ENCODE peak calls at places on chromosomes 1 and 21, in four cellular contexts. C is heart left ventricle, Y is NB4, E is A549. D is an unnamed sample.

GRCh38 chr1:204340137-204340536 is 19.6 kb downstream of the PLEKHA6 start:
- DNase-seq in Y (no peak), C (no peak), E (no peak), D (no peak)

GRCh38 chr21:25457411-25457810 is 149.9 kb downstream of the MRPL39 start:
- DNase-seq in Y (peak; percentile 68), E (no peak), C (no peak), D (no peak)

GRCh38 chr1:154186852-154187501 is 4.9 kb downstream of the TPM3 start:
- DNase-seq in E (no peak), Y (no peak), C (no peak), D (no peak)

GRCh38 chr1:113217447-113218208 is 144.6 kb downstream of the LRIG2 start:
- DNase-seq in E (no peak), Y (no peak), C (no peak), D (peak; percentile 54)

GRCh38 chr1:204975568-204976235 is 67.3 kb upstream of the CNTN2 start:
- DNase-seq in Y (peak; percentile 50), E (peak; percentile 91), C (no peak), D (peak; percentile 52)

GRCh38 chr21:31410763-31411278 is 66.8 kb upstream of the TIAM1 start:
- DNase-seq in C (no peak), E (no peak), Y (no peak), D (no peak)

GRCh38 chr1:232589809-232590741 is 39.9 kb downstream of the SIPA1L2 start:
- DNase-seq in E (no peak), Y (peak; percentile 14), C (peak; percentile 47), D (no peak)

GRCh38 chr1:198876371-198876871 is 237.6 kb downstream of the PTPRC start:
- DNase-seq in E (no peak), C (peak; percentile 16), Y (no peak), D (no peak)

GRCh38 chr1:165629848-165630628 is 996 bp upstream of the MGST3 start:
- DNase-seq in E (peak; percentile 24), C (no peak), Y (no peak), D (no peak)

GRCh38 chr1:208242829-208243521 is 1.2 kb downstream of the PLXNA2 start:
- DNase-seq in C (peak; percentile 43), E (no peak), Y (peak; percentile 33), D (peak; percentile 43)

GRCh38 chr1:208243522-208243850 is 698 bp downstream of the PLXNA2 start:
- DNase-seq in Y (peak; percentile 40), E (no peak), C (peak; percentile 40), D (peak; percentile 56)

GRCh38 chr1:208245185-208245705 is 1.1 kb upstream of the PLXNA2 start:
- DNase-seq in C (peak; percentile 95), Y (peak; percentile 89), E (peak; percentile 84), D (peak; percentile 92)

GRCh38 chr1:208244584-208244916 is 366 bp upstream of the PLXNA2 start:
- DNase-seq in Y (no peak), C (no peak), E (no peak), D (no peak)

DNA sequence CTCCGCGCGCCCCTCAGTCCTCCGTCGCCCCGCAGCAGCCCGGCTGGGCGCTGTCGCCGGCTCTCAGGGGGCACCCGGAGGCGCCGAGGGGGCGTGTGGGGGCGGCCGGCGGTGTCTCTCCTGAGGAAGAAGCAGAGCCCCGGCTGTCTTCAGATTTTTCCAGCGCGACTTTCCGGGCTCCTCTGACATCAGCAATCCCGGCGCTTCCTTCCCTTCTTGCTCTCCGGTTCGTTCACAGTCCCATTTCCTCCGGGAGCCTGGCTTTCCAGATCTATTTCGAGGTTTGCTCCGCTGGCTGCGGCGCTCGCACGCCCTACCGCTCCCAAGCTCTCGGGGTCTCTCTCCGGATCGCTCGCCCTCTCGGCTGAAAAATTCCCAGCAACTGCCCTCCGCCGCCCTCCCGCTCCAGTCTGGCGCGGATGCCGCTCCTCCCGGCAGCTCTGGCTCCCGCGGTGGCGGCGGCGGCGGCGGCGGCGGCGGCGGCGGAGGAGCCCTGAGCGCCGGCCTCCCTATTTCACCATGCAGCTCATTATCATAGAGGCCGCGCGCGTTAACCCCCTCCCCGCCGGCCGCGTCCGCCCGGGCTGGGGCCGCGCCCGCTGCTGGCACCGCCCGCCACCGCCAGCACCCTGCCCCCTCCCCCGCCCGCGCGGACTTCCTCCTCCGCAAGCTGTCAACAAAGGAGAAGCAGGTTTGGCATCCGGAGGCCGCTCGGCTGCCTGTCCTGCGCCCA is at the start of gene PLXNA2:
- DNase-seq in Y (peak; percentile 89), E (peak; percentile 50), C (peak; percentile 89), D (peak; percentile 76)
- TF ChIP-seq POLR2A in Y (no peak), E (no peak), C (peak; percentile 78), D (no peak)

GRCh38 chr1:9495854-9496374 is 43.4 kb upstream of the SLC25A33 start:
- DNase-seq in C (no peak), Y (no peak), E (no peak), D (no peak)

GRCh38 chr1:9494936-9495758 is 44.1 kb upstream of the SLC25A33 start:
- DNase-seq in E (peak; percentile 32), C (peak; percentile 64), Y (peak; percentile 74), D (peak; percentile 71)

GRCh38 chr1:9490605-9491339 is 48.5 kb upstream of the SLC25A33 start:
- DNase-seq in Y (peak; percentile 78), C (peak; percentile 91), E (peak; percentile 41), D (peak; percentile 62)

GRCh38 chr1:9493326-9493725 is 45.9 kb upstream of the SLC25A33 start:
- DNase-seq in C (no peak), Y (no peak), E (no peak), D (no peak)
- TF ChIP-seq POLR2A in C (no peak), Y (no peak), E (no peak), D (no peak)

DNA sequence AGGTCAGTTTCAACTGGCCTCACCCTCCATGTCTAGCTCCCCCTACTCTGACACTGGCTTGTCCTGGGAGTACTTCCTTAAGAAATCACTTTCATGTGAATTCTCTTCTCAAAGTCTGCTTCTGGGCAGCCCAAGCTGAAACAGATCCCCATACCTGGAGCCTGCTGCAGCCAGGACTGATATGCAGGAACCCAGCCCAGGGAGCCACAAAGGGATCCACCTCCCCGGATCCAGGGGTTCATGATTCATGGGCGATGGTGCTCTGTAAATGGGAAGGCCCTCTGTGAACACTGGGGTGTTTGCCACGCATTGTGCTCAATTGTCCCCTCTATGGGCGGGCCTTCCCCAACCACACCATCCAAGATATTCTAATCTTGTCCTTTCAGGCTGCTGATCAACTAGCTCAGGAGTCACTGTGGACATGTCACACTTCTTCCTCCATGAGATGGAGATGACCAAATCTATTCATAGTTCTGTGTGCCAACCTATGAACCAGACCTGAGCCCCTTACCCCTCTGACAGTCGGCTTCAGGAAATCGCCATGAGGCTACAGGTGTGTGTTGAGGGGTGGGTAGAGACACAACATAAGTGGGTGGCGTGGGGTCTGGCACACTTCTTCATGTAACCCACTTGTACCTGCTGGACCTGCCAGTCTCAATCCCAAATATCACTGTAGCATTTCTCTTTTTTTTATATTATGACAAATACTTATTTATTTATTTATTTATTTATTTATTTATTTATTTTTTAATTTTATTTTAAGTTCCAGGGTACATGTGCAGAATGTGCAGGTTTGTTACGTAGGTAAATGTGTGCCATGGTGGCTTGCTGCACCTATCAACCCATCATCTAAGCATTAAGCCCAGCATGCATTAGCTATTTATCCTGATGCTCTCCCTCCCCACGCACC is 41.8 kb downstream of the RUNX3 start:
- DNase-seq in Y (no peak), C (no peak), E (no peak), D (peak; percentile 7)
- TF ChIP-seq POLR2A in Y (no peak), C (no peak), E (no peak), D (no peak)

GRCh38 chr1:182626527-182626926 is 22.3 kb upstream of the RGS16 start:
- DNase-seq in E (no peak), C (no peak), Y (no peak), D (peak; percentile 37)

GRCh38 chr1:182624582-182624981 is 20.4 kb upstream of the RGS16 start:
- DNase-seq in C (no peak), Y (peak; percentile 68), E (no peak), D (no peak)

GRCh38 chr1:182625716-182626504 is 21.7 kb upstream of the RGS16 start:
- DNase-seq in Y (no peak), C (no peak), E (no peak), D (no peak)

GRCh38 chr1:182620924-182621585 is 16.9 kb upstream of the RGS16 start:
- DNase-seq in C (no peak), E (no peak), Y (no peak), D (no peak)

GRCh38 chr1:182622795-182623528 is 18.8 kb upstream of the RGS16 start:
- DNase-seq in Y (no peak), C (peak; percentile 56), E (no peak), D (no peak)
- TF ChIP-seq POLR2A in Y (no peak), C (no peak), E (no peak), D (no peak)

DNA sequence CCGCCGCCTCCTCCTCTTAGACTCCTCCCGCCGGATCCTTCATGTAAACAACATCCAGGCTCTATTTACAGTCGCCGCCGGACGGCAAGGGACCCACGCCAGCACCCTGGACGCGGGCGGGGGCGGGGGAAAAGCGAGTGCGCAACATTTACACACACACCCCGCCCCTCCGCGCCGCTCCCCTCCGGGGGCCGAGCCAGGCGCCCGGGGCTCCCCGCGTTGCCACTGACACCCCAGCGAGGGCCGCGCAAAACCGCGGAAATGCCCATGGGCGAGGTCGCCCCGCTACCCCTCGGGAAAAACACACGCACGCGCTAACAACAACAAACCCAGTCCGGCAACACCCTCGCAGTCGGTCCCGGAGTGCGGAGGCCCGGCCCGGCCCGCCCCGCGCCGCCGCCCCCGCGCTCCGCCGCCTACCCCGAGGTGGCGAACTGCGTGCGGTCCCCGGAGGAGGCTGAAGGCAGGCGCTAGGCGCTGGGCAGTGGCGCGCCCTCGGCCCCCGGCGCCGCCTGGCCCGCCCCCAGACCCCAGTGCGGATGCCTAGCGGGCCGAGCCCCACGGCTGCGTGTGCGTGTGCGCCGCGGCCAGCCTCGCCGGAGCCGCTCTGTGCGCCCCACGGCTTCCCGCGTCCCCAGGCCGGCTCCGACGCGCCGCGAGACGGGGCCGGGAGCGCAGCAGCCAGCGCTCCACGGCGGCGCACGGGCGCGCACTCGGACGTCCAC is 81.1 kb upstream of the AK4 start:
- DNase-seq in E (peak; percentile 43), C (peak; percentile 95), Y (peak; percentile 76), D (peak; percentile 88)
- TF ChIP-seq POLR2A in E (no peak), C (peak; percentile 90), Y (peak; percentile 21), D (peak; percentile 77)

GRCh38 chr1:51989582-51990477 is 670 bp downstream of the RAB3B start:
- DNase-seq in E (no peak), C (no peak), Y (no peak), D (no peak)

GRCh38 chr1:51986718-51987117 is 3.8 kb downstream of the RAB3B start:
- DNase-seq in E (no peak), Y (no peak), C (no peak), D (no peak)

GRCh38 chr1:51988254-51988653 is 2.2 kb downstream of the RAB3B start:
- DNase-seq in C (no peak), E (no peak), Y (no peak), D (no peak)

DNA sequence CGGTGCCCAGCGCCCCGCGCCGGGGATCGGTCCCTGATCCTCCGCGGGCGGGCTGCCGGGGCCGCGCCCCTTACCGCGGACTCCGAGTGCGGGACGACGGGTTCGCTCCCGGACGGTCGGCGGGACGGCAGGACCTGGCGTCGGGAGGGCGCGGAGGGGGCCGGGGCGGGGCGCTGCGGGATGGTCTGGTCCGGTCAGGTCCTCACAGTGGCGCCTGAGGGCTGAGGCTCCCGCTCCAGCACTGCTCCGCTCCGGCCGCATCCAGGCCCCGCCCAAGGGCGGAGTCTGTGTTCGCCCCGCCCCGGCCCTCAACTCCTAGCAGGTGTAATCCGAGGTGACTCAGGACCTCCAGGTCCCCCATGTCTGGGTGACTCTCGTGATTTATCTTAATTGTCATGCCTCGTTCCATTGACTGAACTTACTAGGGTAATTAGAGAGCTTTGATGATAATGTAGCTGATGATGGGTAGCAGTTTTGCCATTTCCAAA is at the start of gene RAB3B:
- DNase-seq in Y (peak; percentile 28), C (no peak), E (peak; percentile 70), D (peak; percentile 39)
- TF ChIP-seq POLR2A in Y (no peak), C (no peak), E (no peak), D (no peak)

D was measured in erythroblast.